ENCODE peak calls at places on chromosome 9, in five cellular contexts. One of them, this sample, is unnamed.

GRCh38 chr9:102114557-102114956 is 376.1 kb upstream of the GRIN3A start:
- DNase-seq in cardiac fibroblast: no peak
- DNase-seq in ovary: no peak
- DNase-seq in GM12865: no peak
- DNase-seq in mammary epithelial cell: no peak
- DNase-seq in this sample: no peak

GRCh38 chr9:470795-471194 is 256.1 kb downstream of the DOCK8 start:
- DNase-seq in cardiac fibroblast: no peak
- DNase-seq in ovary: no peak
- DNase-seq in GM12865: no peak
- DNase-seq in mammary epithelial cell: no peak
- DNase-seq in this sample: no peak

GRCh38 chr9:10366171-10366779 is 246.5 kb downstream of the PTPRD start:
- DNase-seq in mammary epithelial cell: peak; percentile 29
- DNase-seq in GM12865: peak; percentile 40
- DNase-seq in ovary: no peak
- DNase-seq in cardiac fibroblast: peak; percentile 49
- DNase-seq in this sample: no peak

GRCh38 chr9:113215142-113215541 is 5.9 kb downstream of the FKBP15 start:
- DNase-seq in cardiac fibroblast: peak; percentile 61
- DNase-seq in mammary epithelial cell: peak; percentile 67
- DNase-seq in GM12865: peak; percentile 51
- DNase-seq in ovary: no peak
- DNase-seq in this sample: no peak

GRCh38 chr9:130137870-130138653 is 34.1 kb upstream of the NCS1 start:
- DNase-seq in cardiac fibroblast: peak; percentile 97
- DNase-seq in GM12865: no peak
- DNase-seq in ovary: peak; percentile 57
- DNase-seq in mammary epithelial cell: peak; percentile 97
- DNase-seq in this sample: no peak

GRCh38 chr9:124353811-124354274 is 61.4 kb downstream of the PSMB7 start:
- DNase-seq in GM12865: no peak
- DNase-seq in mammary epithelial cell: no peak
- DNase-seq in cardiac fibroblast: peak; percentile 62
- DNase-seq in ovary: no peak
- DNase-seq in this sample: no peak

GRCh38 chr9:91677354-91677753 is 253.7 kb upstream of the NFIL3 start:
- DNase-seq in cardiac fibroblast: no peak
- DNase-seq in GM12865: no peak
- DNase-seq in ovary: no peak
- DNase-seq in mammary epithelial cell: no peak
- DNase-seq in this sample: no peak

GRCh38 chr9:128406848-128407391 is 13.7 kb upstream of the CERCAM start:
- DNase-seq in ovary: no peak
- DNase-seq in cardiac fibroblast: peak; percentile 41
- DNase-seq in GM12865: no peak
- DNase-seq in mammary epithelial cell: no peak
- DNase-seq in this sample: no peak

GRCh38 chr9:21974542-21975409 is 19.4 kb downstream of the CDKN2A start:
- DNase-seq in GM12865: peak; percentile 49
- DNase-seq in cardiac fibroblast: peak; percentile 62
- DNase-seq in mammary epithelial cell: no peak
- DNase-seq in ovary: no peak
- DNase-seq in this sample: peak; percentile 39

GRCh38 chr9:16247188-16247875 is 623.1 kb downstream of the BNC2 start:
- DNase-seq in cardiac fibroblast: peak; percentile 85
- DNase-seq in ovary: no peak
- DNase-seq in mammary epithelial cell: peak; percentile 42
- DNase-seq in GM12865: no peak
- DNase-seq in this sample: no peak

GRCh38 chr9:121707477-121708424 is 56.3 kb downstream of the DAB2IP start:
- DNase-seq in GM12865: peak; percentile 86
- DNase-seq in cardiac fibroblast: no peak
- DNase-seq in ovary: no peak
- DNase-seq in mammary epithelial cell: peak; percentile 73
- DNase-seq in this sample: no peak

GRCh38 chr9:104961238-104961637 is 33.3 kb upstream of the ABCA1 start:
- DNase-seq in GM12865: peak; percentile 63
- DNase-seq in mammary epithelial cell: peak; percentile 71
- DNase-seq in ovary: no peak
- DNase-seq in cardiac fibroblast: peak; percentile 75
- DNase-seq in this sample: no peak

GRCh38 chr9:129380961-129381401 is 202.9 kb upstream of the IER5L start:
- DNase-seq in ovary: no peak
- DNase-seq in mammary epithelial cell: no peak
- DNase-seq in GM12865: no peak
- DNase-seq in cardiac fibroblast: no peak
- DNase-seq in this sample: no peak

GRCh38 chr9:30519756-30520155 is 1864.7 kb upstream of the ACO1 start:
- DNase-seq in GM12865: no peak
- DNase-seq in mammary epithelial cell: peak; percentile 39
- DNase-seq in cardiac fibroblast: no peak
- DNase-seq in ovary: no peak
- DNase-seq in this sample: no peak

GRCh38 chr9:131667576-131667975 is 72.3 kb downstream of the RAPGEF1 start:
- DNase-seq in mammary epithelial cell: no peak
- DNase-seq in GM12865: peak; percentile 77
- DNase-seq in cardiac fibroblast: peak; percentile 45
- DNase-seq in ovary: no peak
- DNase-seq in this sample: no peak

GRCh38 chr9:107008447-107008846 is 145.5 kb downstream of the ZNF462 start:
- DNase-seq in cardiac fibroblast: no peak
- DNase-seq in mammary epithelial cell: no peak
- DNase-seq in ovary: no peak
- DNase-seq in GM12865: no peak
- DNase-seq in this sample: no peak

GRCh38 chr9:92393686-92394085 is 10.7 kb downstream of the OGN start:
- DNase-seq in GM12865: no peak
- DNase-seq in mammary epithelial cell: no peak
- DNase-seq in ovary: no peak
- DNase-seq in cardiac fibroblast: peak; percentile 24
- DNase-seq in this sample: no peak

GRCh38 chr9:97807681-97808080 is 45.3 kb upstream of the FOXE1 start:
- DNase-seq in cardiac fibroblast: no peak
- DNase-seq in GM12865: no peak
- DNase-seq in ovary: no peak
- DNase-seq in mammary epithelial cell: peak; percentile 71
- DNase-seq in this sample: no peak

GRCh38 chr9:128438343-128439109 is 17.3 kb upstream of the ODF2 start:
- DNase-seq in ovary: peak; percentile 93
- DNase-seq in mammary epithelial cell: peak; percentile 47
- DNase-seq in GM12865: peak; percentile 77
- DNase-seq in cardiac fibroblast: peak; percentile 78
- DNase-seq in this sample: peak; percentile 77

GRCh38 chr9:105392531-105392930 is 55.3 kb upstream of the FSD1L start:
- DNase-seq in mammary epithelial cell: no peak
- DNase-seq in ovary: no peak
- DNase-seq in cardiac fibroblast: no peak
- DNase-seq in GM12865: no peak
- DNase-seq in this sample: no peak

GRCh38 chr9:112846528-112847488 is 43.9 kb downstream of the SLC46A2 start:
- DNase-seq in mammary epithelial cell: no peak
- DNase-seq in ovary: no peak
- DNase-seq in cardiac fibroblast: no peak
- DNase-seq in GM12865: no peak
- DNase-seq in this sample: no peak

GRCh38 chr9:108151161-108151586 is 661.6 kb upstream of the KLF4 start:
- DNase-seq in cardiac fibroblast: peak; percentile 47
- DNase-seq in ovary: peak; percentile 46
- DNase-seq in GM12865: no peak
- DNase-seq in mammary epithelial cell: peak; percentile 69
- DNase-seq in this sample: no peak

GRCh38 chr9:14560194-14560593 is 133.0 kb downstream of the ZDHHC21 start:
- DNase-seq in mammary epithelial cell: no peak
- DNase-seq in GM12865: peak; percentile 37
- DNase-seq in cardiac fibroblast: no peak
- DNase-seq in ovary: no peak
- DNase-seq in this sample: no peak

GRCh38 chr9:88143179-88143578 is 4.9 kb upstream of the SPATA31C2 start:
- DNase-seq in cardiac fibroblast: no peak
- DNase-seq in GM12865: no peak
- DNase-seq in ovary: no peak
- DNase-seq in mammary epithelial cell: no peak
- DNase-seq in this sample: no peak

GRCh38 chr9:124623966-124624734 is 117.0 kb upstream of the NR5A1 start:
- DNase-seq in mammary epithelial cell: no peak
- DNase-seq in cardiac fibroblast: no peak
- DNase-seq in GM12865: no peak
- DNase-seq in ovary: no peak
- DNase-seq in this sample: no peak

GRCh38 chr9:122551371-122551770 is 1.5 kb upstream of the OR1N2 start:
- DNase-seq in cardiac fibroblast: no peak
- DNase-seq in mammary epithelial cell: peak; percentile 60
- DNase-seq in ovary: no peak
- DNase-seq in GM12865: no peak
- DNase-seq in this sample: no peak

GRCh38 chr9:7549261-7549660 is 250.3 kb downstream of the DMAC1 start:
- DNase-seq in cardiac fibroblast: no peak
- DNase-seq in ovary: no peak
- DNase-seq in mammary epithelial cell: no peak
- DNase-seq in GM12865: no peak
- DNase-seq in this sample: no peak

GRCh38 chr9:96109718-96110351 is 192.1 kb downstream of the HSD17B3 start:
- DNase-seq in GM12865: no peak
- DNase-seq in mammary epithelial cell: no peak
- DNase-seq in cardiac fibroblast: peak; percentile 36
- DNase-seq in ovary: no peak
- DNase-seq in this sample: no peak

GRCh38 chr9:132560604-132561304 is 21.7 kb upstream of the BARHL1 start:
- DNase-seq in cardiac fibroblast: no peak
- DNase-seq in ovary: no peak
- DNase-seq in GM12865: no peak
- DNase-seq in mammary epithelial cell: no peak
- DNase-seq in this sample: no peak

DNA sequence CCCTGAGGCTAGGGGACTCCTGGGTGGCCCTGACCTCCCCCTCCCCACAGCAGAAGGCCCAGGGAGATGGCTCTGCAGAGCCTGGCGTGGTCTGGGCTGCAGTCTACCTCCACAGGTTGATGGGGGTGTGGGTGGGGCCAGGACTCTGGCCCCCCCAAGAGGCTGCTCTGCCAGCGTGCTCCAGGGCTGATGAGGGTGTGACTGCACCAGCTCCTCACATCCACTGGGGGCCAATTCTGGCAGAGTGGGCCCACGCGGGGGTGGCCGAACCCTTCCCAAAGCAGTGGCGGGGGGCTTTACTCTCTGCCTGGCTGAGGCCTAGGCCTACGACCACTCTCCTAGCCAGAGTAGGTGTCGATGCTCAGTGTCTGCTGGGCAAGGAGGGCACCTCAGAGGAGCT is 28.0 kb upstream of the UBAC1 start:
- DNase-seq in GM12865: no peak
- DNase-seq in ovary: no peak
- DNase-seq in cardiac fibroblast: no peak
- DNase-seq in mammary epithelial cell: no peak
- DNase-seq in this sample: no peak
- TF ChIP-seq CTCF in GM12865: no peak
- TF ChIP-seq CTCF in ovary: no peak
- TF ChIP-seq CTCF in cardiac fibroblast: no peak
- TF ChIP-seq CTCF in mammary epithelial cell: no peak
- TF ChIP-seq CTCF in this sample: no peak

GRCh38 chr9:81787747-81788632 is 98.6 kb upstream of the TLE1 start:
- DNase-seq in mammary epithelial cell: peak; percentile 66
- DNase-seq in GM12865: no peak
- DNase-seq in cardiac fibroblast: peak; percentile 96
- DNase-seq in ovary: peak; percentile 36
- DNase-seq in this sample: no peak
- TF ChIP-seq CTCF in mammary epithelial cell: peak; percentile 3
- TF ChIP-seq CTCF in GM12865: no peak
- TF ChIP-seq CTCF in cardiac fibroblast: peak; percentile 27
- TF ChIP-seq CTCF in ovary: no peak
- TF ChIP-seq CTCF in this sample: no peak

DNA sequence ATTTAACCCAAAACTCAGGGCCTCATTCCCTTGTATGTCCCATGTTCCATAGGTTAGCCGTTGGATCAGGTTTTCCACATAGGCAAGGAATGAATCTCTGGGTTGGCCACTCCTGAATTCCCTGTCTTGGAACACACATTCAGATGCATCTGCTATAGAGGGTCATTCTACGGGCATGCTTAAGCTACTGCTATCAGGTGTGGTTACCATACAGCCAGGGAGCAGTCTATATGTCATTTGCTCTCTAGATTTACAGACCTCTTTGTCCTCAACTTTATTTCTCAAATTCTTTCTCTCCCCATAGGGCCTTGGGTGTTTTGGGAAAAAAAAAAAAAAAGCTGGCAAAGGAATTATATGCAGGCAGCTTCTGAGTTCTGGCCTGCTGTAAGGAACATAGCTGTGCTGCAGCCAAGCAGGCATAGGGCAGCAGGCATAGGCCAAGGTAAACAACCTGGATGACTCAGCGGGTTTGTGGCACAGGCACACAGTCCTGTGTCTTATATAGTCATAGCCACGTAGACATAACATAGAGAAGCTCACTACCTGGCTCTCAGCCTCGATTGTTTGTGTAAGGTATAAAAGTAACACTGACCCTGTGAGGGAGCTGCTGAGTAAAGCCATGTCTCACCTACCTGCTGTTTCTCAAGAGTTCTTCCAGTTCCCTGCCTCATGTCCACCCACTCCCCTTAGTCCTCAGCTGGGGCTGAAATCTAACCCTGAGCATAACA is 141.5 kb downstream of the OSTF1 start:
- DNase-seq in mammary epithelial cell: peak; percentile 97
- DNase-seq in cardiac fibroblast: peak; percentile 57
- DNase-seq in GM12865: no peak
- DNase-seq in ovary: no peak
- DNase-seq in this sample: no peak
- TF ChIP-seq CTCF in mammary epithelial cell: peak; percentile 56
- TF ChIP-seq CTCF in cardiac fibroblast: no peak
- TF ChIP-seq CTCF in GM12865: no peak
- TF ChIP-seq CTCF in ovary: no peak
- TF ChIP-seq CTCF in this sample: no peak

GRCh38 chr9:127119319-127119709 is 3.1 kb downstream of the ANGPTL2 start:
- DNase-seq in ovary: no peak
- DNase-seq in cardiac fibroblast: no peak
- DNase-seq in GM12865: no peak
- DNase-seq in mammary epithelial cell: no peak
- DNase-seq in this sample: no peak

GRCh38 chr9:127123239-127123935 is 952 bp upstream of the ANGPTL2 start:
- DNase-seq in cardiac fibroblast: no peak
- DNase-seq in mammary epithelial cell: no peak
- DNase-seq in GM12865: no peak
- DNase-seq in ovary: peak; percentile 85
- DNase-seq in this sample: no peak

GRCh38 chr9:127122176-127123151 is at the start of gene ANGPTL2:
- DNase-seq in mammary epithelial cell: peak; percentile 36
- DNase-seq in ovary: peak; percentile 96
- DNase-seq in GM12865: peak; percentile 44
- DNase-seq in cardiac fibroblast: peak; percentile 84
- DNase-seq in this sample: peak; percentile 29

GRCh38 chr9:127124091-127124490 is 1.7 kb upstream of the ANGPTL2 start:
- DNase-seq in ovary: peak; percentile 36
- DNase-seq in mammary epithelial cell: no peak
- DNase-seq in GM12865: no peak
- DNase-seq in cardiac fibroblast: no peak
- DNase-seq in this sample: no peak

GRCh38 chr9:127121628-127122175 is 733 bp downstream of the ANGPTL2 start:
- DNase-seq in mammary epithelial cell: no peak
- DNase-seq in GM12865: no peak
- DNase-seq in cardiac fibroblast: peak; percentile 27
- DNase-seq in ovary: peak; percentile 61
- DNase-seq in this sample: no peak
- TF ChIP-seq CTCF in mammary epithelial cell: no peak
- TF ChIP-seq CTCF in GM12865: no peak
- TF ChIP-seq CTCF in cardiac fibroblast: no peak
- TF ChIP-seq CTCF in ovary: no peak
- TF ChIP-seq CTCF in this sample: no peak